ENCODE peak calls at places on chromosomes 5 and 9, in seven cellular contexts. W is neuronal stem cell, F is transverse colon, M is heart right ventricle, L is left ventricle myocardium inferior, P is HCT116, T is small intestine. E is an unnamed sample.

GRCh38 chr5:23419115-23419514 is 88.3 kb upstream of the PRDM9 start:
- DNase-seq in M (no peak), L (no peak), F (no peak), W (peak), P (no peak), T (no peak), E (no peak)

GRCh38 chr5:93154551-93154950 is 426.5 kb downstream of the NR2F1-AS1 start:
- DNase-seq in M (no peak), P (no peak), F (no peak), T (no peak), L (no peak), W (no peak), E (no peak)

GRCh38 chr5:44885903-44886302 is 77.2 kb downstream of the MRPS30 start:
- DNase-seq in W (no peak), P (no peak), M (no peak), T (no peak), L (no peak), F (no peak), E (no peak)

GRCh38 chr5:134446938-134447337 is 35.3 kb upstream of the CDKN2AIPNL start:
- DNase-seq in T (peak), M (no peak), W (no peak), P (no peak), F (peak), L (no peak), E (no peak)

GRCh38 chr9:93520523-93520922 is 55.9 kb upstream of the PHF2 start:
- DNase-seq in P (no peak), W (no peak), L (no peak), F (no peak), T (no peak), M (no peak), E (no peak)

GRCh38 chr5:1709186-1709803 is 90.3 kb downstream of the MRPL36 start:
- DNase-seq in M (no peak), T (peak), P (no peak), W (no peak), F (no peak), L (no peak), E (no peak)

GRCh38 chr9:136361047-136361756 is 2.3 kb downstream of the DNLZ start:
- DNase-seq in W (no peak), M (no peak), F (no peak), L (no peak), P (no peak), T (no peak), E (peak)

GRCh38 chr5:56328753-56329560 is 95.8 kb upstream of the ANKRD55 start:
- DNase-seq in M (no peak), F (no peak), T (no peak), P (no peak), W (no peak), L (no peak), E (peak)

GRCh38 chr9:16384993-16385392 is 485.5 kb downstream of the BNC2 start:
- DNase-seq in F (no peak), W (no peak), T (no peak), P (no peak), L (no peak), M (no peak), E (no peak)

GRCh38 chr9:91187965-91188344 is 173.8 kb downstream of the AUH start:
- DNase-seq in W (no peak), P (no peak), L (no peak), M (no peak), F (no peak), T (no peak), E (no peak)

GRCh38 chr5:59744531-59744992 is 149.0 kb downstream of the PDE4D start:
- DNase-seq in M (no peak), P (no peak), F (no peak), W (no peak), T (no peak), L (no peak), E (no peak)

GRCh38 chr5:92378961-92379611 is 996.0 kb upstream of the ARRDC3 start:
- DNase-seq in M (no peak), L (peak), F (no peak), P (no peak), T (no peak), W (no peak), E (no peak)

GRCh38 chr9:95509851-95510529 is 6.8 kb downstream of the PTCH1 start:
- DNase-seq in F (peak), M (no peak), L (no peak), W (no peak), P (no peak), T (peak), E (no peak)

GRCh38 chr5:56412601-56413379 is 179.7 kb upstream of the ANKRD55 start:
- DNase-seq in M (peak), L (peak), T (no peak), F (peak), P (no peak), W (no peak), E (no peak)

GRCh38 chr5:58156977-58157701 is 302.7 kb downstream of the PLK2 start:
- DNase-seq in M (peak), W (peak), P (no peak), F (no peak), L (peak), T (no peak), E (no peak)

GRCh38 chr5:43497311-43498104 is 13.8 kb upstream of the TMEM267 start:
- DNase-seq in W (no peak), P (no peak), T (peak), F (peak), M (no peak), L (no peak), E (no peak)

GRCh38 chr9:93578844-93579243 is 2.5 kb downstream of the PHF2 start:
- DNase-seq in W (no peak), P (no peak), T (no peak), F (no peak), L (no peak), M (no peak), E (peak)

GRCh38 chr5:50325237-50325832 is 115.8 kb downstream of the EMB start:
- DNase-seq in P (peak), T (peak), M (no peak), F (no peak), W (no peak), L (no peak), E (peak)

GRCh38 chr9:113957778-113958430 is 81.8 kb downstream of the ZNF618 start:
- DNase-seq in F (peak), W (no peak), T (peak), L (no peak), M (no peak), P (no peak), E (peak)

GRCh38 chr9:3043369-3043768 is 199.5 kb upstream of the PUM3 start:
- DNase-seq in M (no peak), T (no peak), F (no peak), W (no peak), L (no peak), P (no peak), E (no peak)

GRCh38 chr9:120876842-120877240 is at the start of gene PHF19:
- DNase-seq in P (no peak), L (peak), T (no peak), W (no peak), M (peak), F (no peak), E (peak)

GRCh38 chr9:106072421-106072820 is 378.1 kb downstream of the TMEM38B start:
- DNase-seq in W (no peak), L (no peak), F (no peak), T (no peak), M (no peak), P (no peak), E (no peak)

GRCh38 chr9:16540996-16541668 is 329.3 kb downstream of the BNC2 start:
- DNase-seq in L (no peak), P (no peak), T (no peak), W (no peak), M (peak), F (no peak), E (no peak)

GRCh38 chr5:80957031-80957761 is 3.0 kb upstream of the RASGRF2 start:
- DNase-seq in T (no peak), F (no peak), W (no peak), M (no peak), P (no peak), L (no peak), E (peak)

GRCh38 chr9:109320734-109321448 is at the start of gene EPB41L4B:
- DNase-seq in L (peak), F (peak), T (peak), M (peak), W (peak), P (peak), E (peak)

GRCh38 chr5:95261369-95262175 is 23.3 kb downstream of the MCTP1 start:
- DNase-seq in P (no peak), W (no peak), L (no peak), T (peak), F (no peak), M (no peak), E (no peak)

GRCh38 chr5:32298056-32298420 is 14.7 kb downstream of the MTMR12 start:
- DNase-seq in T (no peak), F (no peak), M (no peak), W (no peak), L (no peak), P (no peak), E (no peak)

GRCh38 chr9:90034071-90034470 is 429.3 kb downstream of the GADD45G start:
- DNase-seq in M (no peak), F (no peak), T (no peak), P (no peak), L (no peak), W (no peak), E (no peak)

GRCh38 chr5:58818515-58818914 is 235.6 kb downstream of the RAB3C start:
- DNase-seq in P (no peak), T (no peak), W (no peak), L (no peak), F (no peak), M (no peak), E (no peak)

GRCh38 chr9:21985964-21986667 is 8.1 kb downstream of the CDKN2A start:
- DNase-seq in W (no peak), F (no peak), T (no peak), M (no peak), L (no peak), P (no peak), E (no peak)

GRCh38 chr9:21988056-21988990 is 5.9 kb downstream of the CDKN2A start:
- DNase-seq in L (no peak), F (no peak), M (no peak), P (no peak), W (no peak), T (no peak), E (peak)

GRCh38 chr9:21993007-21993406 is 1.2 kb downstream of the CDKN2A start:
- DNase-seq in W (no peak), F (no peak), T (no peak), P (no peak), L (no peak), M (no peak), E (no peak)

GRCh38 chr9:21991039-21991959 is 2.9 kb downstream of the CDKN2A start:
- DNase-seq in M (no peak), L (no peak), W (no peak), T (no peak), P (no peak), F (no peak), E (no peak)

GRCh38 chr9:21989440-21990189 is 4.6 kb downstream of the CDKN2A start:
- DNase-seq in L (no peak), M (no peak), W (no peak), F (no peak), T (no peak), P (no peak), E (no peak)
- H3K27ac ChIP-seq in L (no peak), M (no peak), W (no peak), F (no peak), T (no peak), P (no peak), E (no peak)

GRCh38 chr9:112051812-112052211 is 123.3 kb downstream of the SUSD1 start:
- DNase-seq in W (no peak), L (no peak), P (no peak), T (no peak), F (no peak), M (no peak), E (no peak)

GRCh38 chr9:112047538-112048066 is 127.5 kb downstream of the SUSD1 start:
- DNase-seq in P (no peak), L (no peak), M (no peak), T (no peak), F (no peak), W (no peak), E (no peak)

GRCh38 chr9:112050544-112051475 is 124.3 kb downstream of the SUSD1 start:
- DNase-seq in L (no peak), F (peak), T (peak), M (peak), W (no peak), P (no peak), E (peak)

GRCh38 chr9:112049834-112050516 is 125.1 kb downstream of the SUSD1 start:
- DNase-seq in L (no peak), M (no peak), W (no peak), F (no peak), T (peak), P (no peak), E (no peak)

DNA sequence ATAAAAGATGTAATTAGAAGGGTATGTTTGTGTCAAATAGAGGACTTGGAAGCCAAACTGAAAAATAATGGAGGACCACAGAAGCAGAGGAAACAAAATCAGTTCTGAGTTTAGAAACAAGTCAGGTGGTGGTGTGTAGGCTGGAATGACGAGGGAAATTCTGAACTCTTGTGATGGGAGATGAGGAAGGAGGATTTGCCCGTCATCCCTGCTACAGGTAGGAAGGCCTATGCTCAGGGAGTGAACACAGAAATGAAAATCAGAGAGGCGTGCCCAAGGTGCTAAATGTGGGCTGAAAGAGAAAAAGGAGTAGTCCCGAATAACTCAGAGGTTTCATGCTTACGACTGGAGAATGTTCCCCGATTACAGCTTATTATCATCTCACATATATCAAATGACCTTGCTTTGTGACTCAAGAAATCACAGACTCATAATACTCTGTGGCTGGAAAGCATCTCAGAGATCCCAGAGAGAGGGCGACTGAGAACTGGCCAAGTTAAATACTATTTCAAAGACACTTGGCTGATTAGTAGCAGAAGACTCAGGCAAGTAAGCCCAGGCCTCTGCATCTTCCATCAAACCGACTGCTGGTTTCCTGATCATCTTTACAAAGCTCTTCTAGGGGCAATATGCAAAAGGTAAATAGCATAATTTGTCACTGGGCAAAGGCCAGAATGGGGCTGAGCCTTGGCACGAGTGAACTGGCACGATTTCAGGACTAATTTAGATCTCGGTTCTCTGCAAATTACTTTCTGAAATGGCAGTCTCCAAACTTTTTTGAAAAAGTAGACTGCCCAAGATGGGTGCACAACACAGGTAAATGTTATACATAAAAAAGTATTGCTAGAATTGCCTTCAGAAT is 125.9 kb downstream of the SUSD1 start:
- DNase-seq in W (no peak), M (no peak), P (no peak), T (peak), F (peak), L (no peak), E (no peak)
- H3K27ac ChIP-seq in W (no peak), M (peak), P (no peak), T (peak), F (peak), L (peak), E (peak)

GRCh38 chr9:134993416-134993815 is 75.7 kb upstream of the FCN1 start:
- DNase-seq in W (no peak), L (no peak), F (no peak), T (no peak), P (no peak), M (no peak), E (no peak)
- H3K27ac ChIP-seq in W (no peak), L (no peak), F (no peak), T (no peak), P (no peak), M (no peak), E (no peak)

GRCh38 chr5:173456751-173457171 is 128.5 kb upstream of the STC2 start:
- DNase-seq in F (no peak), W (no peak), T (no peak), L (no peak), P (no peak), M (no peak), E (peak)
- H3K27ac ChIP-seq in F (no peak), W (no peak), T (no peak), L (peak), P (no peak), M (peak), E (peak)

GRCh38 chr9:14238044-14238443 is 75.9 kb downstream of the NFIB start:
- DNase-seq in F (no peak), W (no peak), M (no peak), P (no peak), L (no peak), T (peak), E (peak)
- H3K27ac ChIP-seq in F (peak), W (peak), M (peak), P (peak), L (peak), T (peak), E (peak)

GRCh38 chr5:75475364-75475763 is 36.1 kb downstream of the CERT1 start:
- DNase-seq in F (no peak), L (no peak), W (no peak), T (no peak), P (no peak), M (no peak), E (no peak)
- H3K27ac ChIP-seq in F (no peak), L (no peak), W (no peak), T (no peak), P (no peak), M (no peak), E (no peak)

GRCh38 chr5:113052041-113052795 is 75.6 kb downstream of the DCP2 start:
- DNase-seq in W (no peak), L (no peak), M (no peak), P (no peak), F (no peak), T (no peak), E (no peak)
- H3K27ac ChIP-seq in W (no peak), L (peak), M (no peak), P (no peak), F (no peak), T (no peak), E (peak)

E was measured in SJSA1.